ENCODE peak calls at places on chromosomes 13 and 19, in five cellular contexts. One of them, this sample, is unnamed.
A peak's percentile ranks its signal among the peaks of the same experiment; 100 is the strongest.

GRCh38 chr19:9847087-9847671 is 12.1 kb downstream of the PIN1 start:
- DNase-seq in adrenal gland: peak; percentile 95
- DNase-seq in heart right ventricle: no peak
- DNase-seq in activated B cell treated with CpG ODN at 0.5 μM for 24 hours: no peak
- DNase-seq in MCF 10A: peak; percentile 80
- DNase-seq in this sample: peak; percentile 95

GRCh38 chr19:55169136-55169535 is 2.7 kb upstream of the DNAAF3 start:
- DNase-seq in adrenal gland: no peak
- DNase-seq in heart right ventricle: no peak
- DNase-seq in activated B cell treated with CpG ODN at 0.5 μM for 24 hours: no peak
- DNase-seq in MCF 10A: no peak
- DNase-seq in this sample: no peak

GRCh38 chr19:47421844-47422395 is 2.6 kb upstream of the MEIS3 start:
- DNase-seq in adrenal gland: no peak
- DNase-seq in heart right ventricle: no peak
- DNase-seq in activated B cell treated with CpG ODN at 0.5 μM for 24 hours: no peak
- DNase-seq in MCF 10A: no peak
- DNase-seq in this sample: no peak

GRCh38 chr19:42132851-42133528 is 744 bp upstream of the POU2F2 start:
- DNase-seq in adrenal gland: peak; percentile 52
- DNase-seq in heart right ventricle: peak; percentile 74
- DNase-seq in activated B cell treated with CpG ODN at 0.5 μM for 24 hours: peak; percentile 97
- DNase-seq in MCF 10A: peak; percentile 57
- DNase-seq in this sample: peak; percentile 21

GRCh38 chr19:44776402-44777096 is 1.1 kb upstream of the CBLC start:
- DNase-seq in adrenal gland: no peak
- DNase-seq in heart right ventricle: no peak
- DNase-seq in activated B cell treated with CpG ODN at 0.5 μM for 24 hours: no peak
- DNase-seq in MCF 10A: peak; percentile 86
- DNase-seq in this sample: no peak

GRCh38 chr19:18117364-18117691 is 19.8 kb downstream of the MAST3 start:
- DNase-seq in adrenal gland: no peak
- DNase-seq in heart right ventricle: no peak
- DNase-seq in activated B cell treated with CpG ODN at 0.5 μM for 24 hours: no peak
- DNase-seq in MCF 10A: no peak
- DNase-seq in this sample: no peak

GRCh38 chr13:103067751-103068563 is 1.7 kb upstream of the SLC10A2 start:
- DNase-seq in adrenal gland: no peak
- DNase-seq in heart right ventricle: no peak
- DNase-seq in activated B cell treated with CpG ODN at 0.5 μM for 24 hours: no peak
- DNase-seq in MCF 10A: peak; percentile 49
- DNase-seq in this sample: no peak

GRCh38 chr13:63425131-63425530 is 2009.5 kb upstream of the PCDH20 start:
- DNase-seq in adrenal gland: no peak
- DNase-seq in heart right ventricle: no peak
- DNase-seq in activated B cell treated with CpG ODN at 0.5 μM for 24 hours: no peak
- DNase-seq in MCF 10A: no peak
- DNase-seq in this sample: no peak

GRCh38 chr19:50046649-50047503 is 21.1 kb downstream of the ZNF473 start:
- DNase-seq in adrenal gland: peak; percentile 69
- DNase-seq in heart right ventricle: peak; percentile 45
- DNase-seq in activated B cell treated with CpG ODN at 0.5 μM for 24 hours: no peak
- DNase-seq in MCF 10A: no peak
- DNase-seq in this sample: no peak

DNA sequence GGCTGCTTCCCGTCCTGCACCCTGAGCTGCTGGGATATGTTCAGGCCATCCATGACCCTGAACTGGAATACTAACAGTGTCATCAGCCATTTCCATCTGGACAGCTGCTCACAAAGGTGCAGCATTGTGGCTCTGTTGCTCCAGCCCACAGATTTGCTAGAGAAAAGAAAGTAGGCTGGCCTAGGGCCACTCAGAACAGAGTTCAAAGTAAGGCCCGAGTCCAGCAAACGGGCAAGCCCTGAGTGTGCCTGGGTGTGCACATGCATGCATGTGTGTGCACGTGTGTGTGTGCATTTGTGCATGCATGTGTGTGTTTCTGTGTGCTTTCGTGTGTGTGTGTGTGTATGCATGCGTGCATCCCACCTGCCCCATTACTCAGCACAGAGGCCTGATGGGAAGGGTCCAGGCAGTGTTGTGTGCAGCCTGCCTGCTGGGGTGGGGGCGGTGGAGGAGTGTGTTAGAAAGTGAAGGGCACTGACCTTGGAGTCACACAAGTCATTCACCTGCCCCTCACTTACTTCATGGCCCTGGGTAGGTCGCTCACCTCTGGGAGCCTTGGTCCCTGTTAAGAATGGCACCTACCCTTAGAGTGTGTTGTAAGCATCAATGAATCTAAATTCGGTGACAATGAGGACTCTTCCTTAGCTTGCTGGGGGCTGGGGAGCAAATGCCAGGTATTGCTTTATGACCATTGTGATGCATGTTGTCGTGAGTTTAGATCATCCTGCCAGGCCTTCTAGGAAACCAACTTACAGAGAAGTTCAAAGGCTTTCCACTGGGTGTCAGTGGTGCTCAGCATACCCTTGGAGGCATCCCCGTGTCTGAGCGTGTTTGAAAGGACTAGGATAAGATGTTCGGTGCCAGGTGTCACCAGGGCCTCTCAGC is 53.2 kb downstream of the GPR12 start:
- DNase-seq in adrenal gland: peak; percentile 62
- DNase-seq in heart right ventricle: no peak
- DNase-seq in activated B cell treated with CpG ODN at 0.5 μM for 24 hours: no peak
- DNase-seq in MCF 10A: peak; percentile 62
- DNase-seq in this sample: peak; percentile 43
- TF ChIP-seq CTCF in adrenal gland: peak; percentile 68
- TF ChIP-seq CTCF in heart right ventricle: peak; percentile 59
- TF ChIP-seq CTCF in activated B cell treated with CpG ODN at 0.5 μM for 24 hours: no peak
- TF ChIP-seq CTCF in MCF 10A: peak; percentile 82
- TF ChIP-seq CTCF in this sample: peak; percentile 76

GRCh38 chr13:51068501-51068900 is 42.6 kb downstream of the C13orf42 start:
- DNase-seq in adrenal gland: no peak
- DNase-seq in heart right ventricle: no peak
- DNase-seq in activated B cell treated with CpG ODN at 0.5 μM for 24 hours: no peak
- DNase-seq in MCF 10A: no peak
- DNase-seq in this sample: no peak
- TF ChIP-seq CTCF in adrenal gland: no peak
- TF ChIP-seq CTCF in heart right ventricle: no peak
- TF ChIP-seq CTCF in activated B cell treated with CpG ODN at 0.5 μM for 24 hours: no peak
- TF ChIP-seq CTCF in MCF 10A: no peak
- TF ChIP-seq CTCF in this sample: no peak

GRCh38 chr19:13015361-13016231 is 20.3 kb downstream of the NFIX start:
- DNase-seq in adrenal gland: no peak
- DNase-seq in heart right ventricle: peak; percentile 5
- DNase-seq in activated B cell treated with CpG ODN at 0.5 μM for 24 hours: no peak
- DNase-seq in MCF 10A: no peak
- DNase-seq in this sample: no peak

GRCh38 chr19:13013649-13014048 is 18.4 kb downstream of the NFIX start:
- DNase-seq in adrenal gland: no peak
- DNase-seq in heart right ventricle: no peak
- DNase-seq in activated B cell treated with CpG ODN at 0.5 μM for 24 hours: no peak
- DNase-seq in MCF 10A: no peak
- DNase-seq in this sample: no peak

GRCh38 chr19:13012690-13013608 is 17.7 kb downstream of the NFIX start:
- DNase-seq in adrenal gland: peak; percentile 73
- DNase-seq in heart right ventricle: peak; percentile 57
- DNase-seq in activated B cell treated with CpG ODN at 0.5 μM for 24 hours: no peak
- DNase-seq in MCF 10A: peak; percentile 68
- DNase-seq in this sample: peak; percentile 30

GRCh38 chr19:13014921-13015280 is 19.6 kb downstream of the NFIX start:
- DNase-seq in adrenal gland: no peak
- DNase-seq in heart right ventricle: no peak
- DNase-seq in activated B cell treated with CpG ODN at 0.5 μM for 24 hours: no peak
- DNase-seq in MCF 10A: no peak
- DNase-seq in this sample: no peak

DNA sequence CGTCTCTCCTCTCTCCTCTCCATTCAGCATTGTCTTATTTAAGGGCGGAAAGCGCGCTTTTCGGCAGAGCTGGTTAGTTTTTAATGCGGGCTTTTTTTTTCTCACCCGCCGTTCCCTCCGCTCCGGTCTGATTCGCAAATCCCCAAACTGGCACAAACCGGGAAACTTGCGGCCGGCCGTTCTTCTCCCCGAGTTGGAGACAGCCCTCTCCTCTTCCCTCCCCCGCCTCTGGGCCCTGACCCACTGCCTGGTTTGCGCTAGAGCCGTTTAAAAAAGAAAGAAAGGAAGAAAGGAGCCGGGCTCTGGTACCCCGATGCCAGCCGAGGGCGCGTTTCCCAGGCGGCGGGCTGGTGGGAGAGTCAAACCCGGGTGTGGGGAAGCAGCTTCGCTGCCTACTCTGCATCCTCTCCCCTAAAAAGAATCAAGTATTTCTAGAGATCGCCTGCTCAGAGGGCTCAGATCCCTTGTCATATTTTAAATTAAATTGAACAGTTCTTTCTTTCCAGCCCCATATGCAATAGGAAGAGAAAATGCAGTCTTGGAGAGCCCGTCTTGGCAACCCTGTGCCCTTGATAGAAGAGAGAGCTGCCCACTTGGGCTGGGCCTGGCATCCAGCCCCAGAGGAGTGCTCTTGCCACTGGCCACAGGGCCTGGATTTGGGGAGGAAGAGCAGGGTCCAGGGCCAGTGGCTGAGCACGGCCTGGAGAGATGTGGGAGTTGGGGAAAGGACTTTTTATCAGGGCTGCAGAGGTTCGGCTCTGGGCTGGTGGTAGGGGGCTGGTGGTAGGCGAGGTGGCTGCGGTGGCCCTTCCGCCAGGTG is 19.0 kb downstream of the NFIX start:
- DNase-seq in adrenal gland: no peak
- DNase-seq in heart right ventricle: no peak
- DNase-seq in activated B cell treated with CpG ODN at 0.5 μM for 24 hours: no peak
- DNase-seq in MCF 10A: no peak
- DNase-seq in this sample: no peak
- TF ChIP-seq CTCF in adrenal gland: no peak
- TF ChIP-seq CTCF in heart right ventricle: no peak
- TF ChIP-seq CTCF in activated B cell treated with CpG ODN at 0.5 μM for 24 hours: no peak
- TF ChIP-seq CTCF in MCF 10A: no peak
- TF ChIP-seq CTCF in this sample: no peak

GRCh38 chr13:110240943-110241342 is 66.0 kb downstream of the COL4A1 start:
- DNase-seq in adrenal gland: no peak
- DNase-seq in heart right ventricle: no peak
- DNase-seq in activated B cell treated with CpG ODN at 0.5 μM for 24 hours: no peak
- DNase-seq in MCF 10A: no peak
- DNase-seq in this sample: no peak

GRCh38 chr13:110238795-110239194 is 68.2 kb downstream of the COL4A1 start:
- DNase-seq in adrenal gland: no peak
- DNase-seq in heart right ventricle: no peak
- DNase-seq in activated B cell treated with CpG ODN at 0.5 μM for 24 hours: no peak
- DNase-seq in MCF 10A: no peak
- DNase-seq in this sample: no peak

GRCh38 chr13:110240352-110240751 is 66.6 kb downstream of the COL4A1 start:
- DNase-seq in adrenal gland: no peak
- DNase-seq in heart right ventricle: peak; percentile 37
- DNase-seq in activated B cell treated with CpG ODN at 0.5 μM for 24 hours: no peak
- DNase-seq in MCF 10A: no peak
- DNase-seq in this sample: no peak

GRCh38 chr13:110237895-110238294 is 69.1 kb downstream of the COL4A1 start:
- DNase-seq in adrenal gland: no peak
- DNase-seq in heart right ventricle: no peak
- DNase-seq in activated B cell treated with CpG ODN at 0.5 μM for 24 hours: no peak
- DNase-seq in MCF 10A: no peak
- DNase-seq in this sample: peak; percentile 36

GRCh38 chr13:110239280-110240120 is 67.5 kb downstream of the COL4A1 start:
- DNase-seq in adrenal gland: no peak
- DNase-seq in heart right ventricle: no peak
- DNase-seq in activated B cell treated with CpG ODN at 0.5 μM for 24 hours: no peak
- DNase-seq in MCF 10A: no peak
- DNase-seq in this sample: no peak
- TF ChIP-seq CTCF in adrenal gland: no peak
- TF ChIP-seq CTCF in heart right ventricle: peak; percentile 14
- TF ChIP-seq CTCF in activated B cell treated with CpG ODN at 0.5 μM for 24 hours: no peak
- TF ChIP-seq CTCF in MCF 10A: no peak
- TF ChIP-seq CTCF in this sample: peak; percentile 42

GRCh38 chr19:2229103-2230028 is 6.8 kb downstream of the PLEKHJ1 start:
- DNase-seq in adrenal gland: no peak
- DNase-seq in heart right ventricle: no peak
- DNase-seq in activated B cell treated with CpG ODN at 0.5 μM for 24 hours: no peak
- DNase-seq in MCF 10A: no peak
- DNase-seq in this sample: no peak

GRCh38 chr19:2226840-2227360 is 9.2 kb downstream of the PLEKHJ1 start:
- DNase-seq in adrenal gland: no peak
- DNase-seq in heart right ventricle: no peak
- DNase-seq in activated B cell treated with CpG ODN at 0.5 μM for 24 hours: no peak
- DNase-seq in MCF 10A: no peak
- DNase-seq in this sample: no peak

GRCh38 chr19:2227415-2228156 is 8.5 kb downstream of the PLEKHJ1 start:
- DNase-seq in adrenal gland: peak; percentile 28
- DNase-seq in heart right ventricle: no peak
- DNase-seq in activated B cell treated with CpG ODN at 0.5 μM for 24 hours: peak; percentile 48
- DNase-seq in MCF 10A: no peak
- DNase-seq in this sample: no peak

GRCh38 chr19:2230029-2230531 is 6.0 kb downstream of the PLEKHJ1 start:
- DNase-seq in adrenal gland: no peak
- DNase-seq in heart right ventricle: no peak
- DNase-seq in activated B cell treated with CpG ODN at 0.5 μM for 24 hours: no peak
- DNase-seq in MCF 10A: no peak
- DNase-seq in this sample: no peak

DNA sequence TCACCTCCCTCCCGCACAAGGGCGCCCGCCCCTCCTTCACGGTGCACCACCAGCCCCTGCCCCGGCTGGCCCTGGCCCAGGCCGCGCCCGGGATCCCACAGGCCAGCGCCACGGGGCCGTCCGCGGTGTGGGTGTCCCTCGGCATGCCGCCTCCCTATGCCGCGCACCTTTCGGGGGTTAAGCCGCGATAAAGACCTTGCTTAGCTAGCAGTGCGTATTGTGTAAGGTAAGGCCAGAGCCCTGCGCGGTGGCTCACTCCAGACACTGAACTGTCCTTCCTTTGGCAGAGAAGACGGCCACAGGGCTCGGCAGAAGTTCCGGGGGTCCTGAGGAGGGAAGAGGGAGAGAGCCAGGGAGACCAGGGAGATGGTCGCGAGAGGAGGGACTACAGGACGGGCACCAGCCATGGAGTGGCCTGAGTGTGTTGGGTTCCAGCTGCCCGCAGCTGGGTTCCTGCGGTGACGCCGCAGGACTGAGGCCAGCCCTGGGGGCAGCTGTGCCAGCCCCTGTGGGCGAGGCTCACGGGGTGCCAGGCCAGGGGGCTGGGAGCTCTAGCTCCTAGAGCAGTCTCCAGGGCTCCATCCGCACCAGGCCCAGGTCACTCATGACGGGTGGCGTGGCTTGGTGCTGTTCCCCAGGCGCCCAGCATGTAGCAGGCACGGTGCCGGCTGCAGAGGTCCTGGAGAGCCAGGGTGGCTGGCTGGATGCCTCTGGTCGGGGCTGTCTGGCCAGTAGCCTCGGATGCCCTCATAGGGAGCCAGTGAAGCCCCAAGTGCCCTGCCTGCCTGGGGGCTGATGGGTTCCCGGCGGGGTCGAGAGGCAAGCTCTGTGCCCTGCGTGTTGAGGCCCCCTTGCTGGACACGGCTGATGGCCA is 7.7 kb downstream of the PLEKHJ1 start:
- DNase-seq in adrenal gland: no peak
- DNase-seq in heart right ventricle: no peak
- DNase-seq in activated B cell treated with CpG ODN at 0.5 μM for 24 hours: no peak
- DNase-seq in MCF 10A: no peak
- DNase-seq in this sample: no peak
- TF ChIP-seq CTCF in adrenal gland: no peak
- TF ChIP-seq CTCF in heart right ventricle: no peak
- TF ChIP-seq CTCF in activated B cell treated with CpG ODN at 0.5 μM for 24 hours: no peak
- TF ChIP-seq CTCF in MCF 10A: no peak
- TF ChIP-seq CTCF in this sample: no peak

GRCh38 chr19:52592301-52592700 is 22.2 kb downstream of the ZNF701 start:
- DNase-seq in adrenal gland: no peak
- DNase-seq in heart right ventricle: no peak
- DNase-seq in activated B cell treated with CpG ODN at 0.5 μM for 24 hours: no peak
- DNase-seq in MCF 10A: no peak
- DNase-seq in this sample: no peak
- TF ChIP-seq CTCF in adrenal gland: no peak
- TF ChIP-seq CTCF in heart right ventricle: no peak
- TF ChIP-seq CTCF in activated B cell treated with CpG ODN at 0.5 μM for 24 hours: no peak
- TF ChIP-seq CTCF in MCF 10A: no peak
- TF ChIP-seq CTCF in this sample: no peak